ENCODE peak calls at places on chromosome 4, in seven cellular contexts. Q, T, Y, W, J, M and O are unnamed samples. For H3K4me1, the result is how much of the 10 kb centered on the place peaks cover.

GRCh38 chr4:173461170-173461569 is 62.3 kb upstream of the SCRG1 start:
- DNase-seq in Q (no peak), J (no peak), M (peak), W (no peak), Y (no peak), T (no peak), O (no peak)

GRCh38 chr4:168923526-168924194 is 86.4 kb downstream of the CBR4 start:
- DNase-seq in Q (peak), J (peak), W (peak), Y (peak), M (peak), T (peak), O (peak)

GRCh38 chr4:127881565-127881869 is 824 bp downstream of the PLK4 start:
- DNase-seq in Q (no peak), W (no peak), T (no peak), M (no peak), J (no peak), Y (no peak), O (no peak)

GRCh38 chr4:147361726-147362125 is 119.2 kb upstream of the EDNRA start:
- DNase-seq in T (no peak), M (peak), Y (peak), J (peak), W (no peak), Q (no peak), O (no peak)

GRCh38 chr4:78779280-78779679 is 3.1 kb downstream of the BMP2K start:
- DNase-seq in W (no peak), J (no peak), M (peak), T (no peak), Q (no peak), Y (no peak), O (no peak)

GRCh38 chr4:106312377-106312776 is 3.6 kb downstream of the TBCK start:
- DNase-seq in Y (no peak), J (peak), T (no peak), W (no peak), Q (no peak), M (peak), O (no peak)

GRCh38 chr4:169774466-169775445 is 17.0 kb upstream of the HPF1 start:
- DNase-seq in J (peak), Y (peak), Q (no peak), W (no peak), M (peak), T (peak), O (peak)

GRCh38 chr4:80803337-80803736 is 227.2 kb upstream of the BMP3 start:
- DNase-seq in Y (no peak), M (no peak), T (no peak), Q (no peak), J (no peak), W (no peak), O (no peak)

GRCh38 chr4:121796283-121796682 is 4.8 kb upstream of the EXOSC9 start:
- DNase-seq in T (no peak), M (peak), J (no peak), Q (no peak), W (no peak), Y (peak), O (no peak)

GRCh38 chr4:55722132-55722531 is 86.0 kb upstream of the NMU start:
- DNase-seq in J (no peak), T (no peak), Q (no peak), M (no peak), Y (no peak), W (no peak), O (no peak)

GRCh38 chr4:90845777-90846176 is 718.6 kb downstream of the CCSER1 start:
- DNase-seq in T (no peak), W (peak), Y (peak), J (peak), M (no peak), Q (no peak), O (no peak)

GRCh38 chr4:25769251-25769650 is 93.5 kb downstream of the SEL1L3 start:
- DNase-seq in Q (no peak), W (no peak), J (no peak), Y (no peak), M (peak), T (no peak), O (no peak)

GRCh38 chr4:117085185-117085701 is at the start of gene TRAM1L1:
- DNase-seq in J (peak), M (peak), Y (peak), Q (peak), T (peak), W (no peak), O (peak)

GRCh38 chr4:9891740-9892139 is 110.3 kb downstream of the DRD5 start:
- DNase-seq in W (no peak), T (no peak), Y (no peak), M (no peak), Q (no peak), J (no peak), O (no peak)

GRCh38 chr4:18882468-18882867 is 860.9 kb upstream of the LCORL start:
- DNase-seq in Y (peak), Q (peak), M (peak), T (no peak), W (no peak), J (peak), O (peak)

GRCh38 chr4:110484767-110485166 is 8.8 kb downstream of the ENPEP start:
- DNase-seq in Y (peak), Q (no peak), T (no peak), J (peak), M (peak), W (no peak), O (no peak)

GRCh38 chr4:142558851-142559250 is 287.2 kb downstream of the INPP4B start:
- DNase-seq in Q (peak), T (no peak), Y (no peak), J (peak), M (peak), W (no peak), O (peak)

GRCh38 chr4:29970626-29971025 is 749.5 kb upstream of the PCDH7 start:
- DNase-seq in W (no peak), Q (peak), Y (peak), J (peak), M (no peak), T (no peak), O (peak)

GRCh38 chr4:149031399-149031798 is 589.2 kb upstream of the NR3C2 start:
- DNase-seq in J (peak), Q (no peak), T (no peak), M (peak), W (peak), Y (peak), O (peak)

GRCh38 chr4:108118505-108118904 is 50.2 kb downstream of the LEF1 start:
- DNase-seq in M (no peak), Y (no peak), T (no peak), J (no peak), Q (no peak), W (peak), O (no peak)

GRCh38 chr4:65651031-65651430 is 19.3 kb downstream of the EPHA5 start:
- DNase-seq in Q (no peak), Y (no peak), J (no peak), T (no peak), W (no peak), M (no peak), O (no peak)

GRCh38 chr4:83267121-83267834 is 17.3 kb downstream of the COQ2 start:
- DNase-seq in T (no peak), J (peak), Q (no peak), M (peak), W (no peak), Y (peak), O (no peak)

GRCh38 chr4:4480685-4481393 is 61.0 kb downstream of the STX18 start:
- DNase-seq in W (no peak), J (peak), T (peak), Y (peak), Q (no peak), M (peak), O (peak)

GRCh38 chr4:111537861-111538260 is 607.4 kb upstream of the FAM241A start:
- DNase-seq in M (peak), W (no peak), J (no peak), T (no peak), Q (no peak), Y (no peak), O (no peak)

GRCh38 chr4:112975567-112976355 is 73.7 kb upstream of the ANK2 start:
- DNase-seq in M (peak), Y (no peak), W (no peak), Q (no peak), J (no peak), T (no peak), O (no peak)

GRCh38 chr4:53656421-53656981 is 65.2 kb upstream of the LNX1 start:
- DNase-seq in M (peak), Q (no peak), J (peak), Y (no peak), W (no peak), T (no peak), O (no peak)

GRCh38 chr4:90226734-90227133 is 99.5 kb downstream of the CCSER1 start:
- DNase-seq in Y (no peak), J (no peak), Q (no peak), T (no peak), W (no peak), M (peak), O (no peak)

DNA sequence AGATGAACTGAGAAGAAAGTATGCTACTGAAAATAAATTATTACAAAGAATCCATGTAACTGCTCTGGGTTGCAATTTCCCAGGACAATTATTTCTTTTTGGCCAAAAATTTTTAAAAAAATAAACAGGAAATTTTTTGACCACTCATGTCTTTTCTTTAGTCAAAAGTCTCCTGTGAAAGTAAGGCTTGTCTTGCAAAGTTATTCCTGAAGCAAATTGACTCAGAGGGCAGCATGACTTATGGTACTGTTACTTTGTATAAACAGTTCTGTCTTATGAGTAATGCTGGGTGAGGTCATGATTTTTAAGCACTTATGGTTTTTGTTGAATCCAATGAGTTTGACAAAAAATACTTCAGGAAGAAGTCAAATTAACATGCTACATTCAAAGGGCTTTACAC is 292.8 kb upstream of the ARSJ start:
- DNase-seq in J (peak), W (no peak), Y (peak), M (peak), T (no peak), Q (no peak), O (no peak)
- H3K9ac ChIP-seq in J (no peak), W (no peak), Y (no peak), M (peak), T (peak), Q (no peak), O (no peak)

DNA sequence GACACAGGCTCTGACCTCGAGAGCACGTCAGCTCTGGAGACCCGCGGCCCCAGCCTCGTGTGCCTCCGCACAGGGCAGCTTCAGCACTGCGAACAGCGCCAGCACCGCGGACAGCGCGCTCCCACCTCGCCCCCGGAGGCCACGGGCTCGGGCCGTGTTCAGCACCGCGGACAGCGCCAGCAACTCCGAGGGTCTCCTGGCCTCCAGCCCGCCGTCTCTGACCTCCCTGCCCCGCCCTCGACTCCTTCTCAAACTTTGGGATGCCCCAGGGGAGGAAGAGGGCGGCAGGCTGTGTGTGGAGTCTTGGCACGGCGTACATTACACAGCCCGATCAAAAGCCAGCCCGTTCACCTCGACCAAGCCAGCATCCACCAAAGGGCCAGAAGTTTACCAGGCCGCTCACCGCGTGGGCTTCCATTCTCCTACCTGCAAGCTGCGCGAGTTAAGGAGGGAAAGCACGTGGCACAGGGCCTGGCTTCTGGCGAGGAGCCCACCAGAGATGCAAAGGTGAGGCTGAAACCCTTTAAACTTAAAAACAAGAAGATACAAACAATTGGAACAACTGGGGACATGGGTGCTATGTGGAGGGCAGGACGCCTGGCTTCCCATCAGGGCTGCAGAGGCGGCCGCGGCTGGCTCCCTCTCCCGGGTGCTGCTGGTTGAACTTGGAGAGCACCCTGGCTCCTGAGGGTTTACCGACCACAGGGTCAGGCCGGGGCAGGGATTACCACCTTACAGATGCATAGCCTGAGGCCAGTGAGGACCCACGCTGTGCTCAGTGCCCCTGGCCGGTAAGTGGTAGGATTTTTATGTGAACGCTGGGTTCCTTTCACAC is 4.5 kb upstream of the NKX1-1 start:
- DNase-seq in Q (peak), Y (peak), W (peak), T (peak), M (peak), J (peak), O (peak)
- H3K4me1 ChIP-seq in Q (under half), Y (under half), W (under half), T (under half), M (under half), J (under half), O (under half)

GRCh38 chr4:13548059-13548983 is 4.0 kb upstream of the NKX3-2 start:
- DNase-seq in M (peak), Y (no peak), J (no peak), W (peak), T (peak), Q (no peak), O (peak)
- H3K9ac ChIP-seq in M (no peak), Y (no peak), J (no peak), W (peak), T (no peak), Q (no peak), O (no peak)

GRCh38 chr4:76305971-76306881 is at the start of gene STBD1:
- DNase-seq in Q (peak), J (peak), W (peak), M (peak), T (peak), Y (peak), O (peak)
- H3K4me1 ChIP-seq in Q (under half), J (under half), W (under half), M (under half), T (under half), Y (under half), O (under half)